ENCODE peak calls at places on chromosome X, in nine cellular contexts. L is small intestine; Z is left ventricle myocardium inferior; P is spleen; D is CD8-positive, alpha-beta T cell; E is H1; Y is cardiac muscle cell; T is GM23248; V is neural progenitor cell. N is an unnamed sample.
A peak's percentile ranks its signal among the peaks of the same experiment; 100 is the strongest.

GRCh38 chrX:154459843-154460242 is 1.8 kb downstream of the PLXNA3 start:
- DNase-seq in L (no peak), Z (no peak), P (no peak), D (no peak), E (no peak), Y (no peak), T (peak; percentile 57), V (no peak), N (no peak)

GRCh38 chrX:153733651-153734240 is 9.1 kb downstream of the ABCD1 start:
- DNase-seq in L (no peak), Z (no peak), P (peak; percentile 60), D (no peak), E (no peak), Y (no peak), T (no peak), V (no peak), N (no peak)

GRCh38 chrX:3286196-3286920 is 60.1 kb downstream of the MXRA5 start:
- DNase-seq in L (no peak), Z (no peak), P (no peak), D (no peak), E (no peak), Y (peak; percentile 76), T (peak; percentile 84), V (no peak), N (peak; percentile 72)

GRCh38 chrX:135697614-135698013 is 15.8 kb upstream of the CT45A1 start:
- DNase-seq in L (no peak), Z (no peak), P (no peak), D (no peak), E (no peak), Y (no peak), T (no peak), V (no peak), N (no peak)

GRCh38 chrX:129145898-129146297 is 377.4 kb downstream of the SMARCA1 start:
- DNase-seq in L (no peak), Z (no peak), P (no peak), D (no peak), E (no peak), Y (no peak), T (no peak), V (no peak), N (no peak)

GRCh38 chrX:16838202-16839066 is 31.7 kb downstream of the RBBP7 start:
- DNase-seq in L (no peak), Z (peak; percentile 19), P (no peak), D (no peak), E (no peak), Y (peak; percentile 83), T (peak; percentile 83), V (peak; percentile 16), N (peak; percentile 48)

GRCh38 chrX:122552291-122552800 is 631.7 kb upstream of the GRIA3 start:
- DNase-seq in L (no peak), Z (no peak), P (no peak), D (no peak), E (no peak), Y (no peak), T (peak; percentile 40), V (no peak), N (peak; percentile 18)

GRCh38 chrX:47706575-47706974 is 47.6 kb upstream of the UXT start:
- DNase-seq in L (no peak), Z (no peak), P (no peak), D (no peak), E (no peak), Y (peak; percentile 66), T (peak; percentile 75), V (no peak), N (peak; percentile 9)

GRCh38 chrX:13373027-13373806 is 53.4 kb upstream of the ATXN3L start:
- DNase-seq in L (no peak), Z (no peak), P (no peak), D (no peak), E (no peak), Y (no peak), T (peak; percentile 36), V (no peak), N (peak; percentile 52)

GRCh38 chrX:44828008-44828605 is 15.7 kb upstream of the DUSP21 start:
- DNase-seq in L (peak; percentile 21), Z (no peak), P (no peak), D (no peak), E (no peak), Y (peak; percentile 60), T (peak; percentile 78), V (no peak), N (peak; percentile 85)

GRCh38 chrX:19566359-19567141 is 51.2 kb upstream of the MAP3K15 start:
- DNase-seq in L (no peak), Z (no peak), P (no peak), D (no peak), E (no peak), Y (peak; percentile 84), T (peak; percentile 36), V (no peak), N (no peak)

GRCh38 chrX:70755850-70756249 is 152.7 kb downstream of the TEX11 start:
- DNase-seq in L (no peak), Z (no peak), P (peak; percentile 73), D (peak; percentile 74), E (peak; percentile 31), Y (no peak), T (no peak), V (peak; percentile 55), N (no peak)

GRCh38 chrX:84956304-84956703 is 47.4 kb upstream of the APOOL start:
- DNase-seq in L (no peak), Z (no peak), P (no peak), D (no peak), E (no peak), Y (no peak), T (peak; percentile 1), V (no peak), N (no peak)

GRCh38 chrX:73944582-73944947 is 359.4 kb upstream of the ZCCHC13 start:
- DNase-seq in L (no peak), Z (no peak), P (no peak), D (no peak), E (no peak), Y (peak; percentile 12), T (peak; percentile 40), V (peak; percentile 20), N (no peak)

GRCh38 chrX:126027229-126027628 is 138.9 kb downstream of the DCAF12L2 start:
- DNase-seq in L (no peak), Z (no peak), P (no peak), D (no peak), E (no peak), Y (no peak), T (no peak), V (no peak), N (no peak)

GRCh38 chrX:101260435-101260834 is 30.7 kb downstream of the TAF7L start:
- DNase-seq in L (peak; percentile 9), Z (no peak), P (no peak), D (no peak), E (no peak), Y (peak; percentile 14), T (peak; percentile 29), V (peak; percentile 8), N (no peak)

GRCh38 chrX:45710081-45710801 is 509.6 kb upstream of the DIPK2B start:
- DNase-seq in L (no peak), Z (no peak), P (no peak), D (no peak), E (no peak), Y (peak; percentile 44), T (peak; percentile 90), V (no peak), N (peak; percentile 99)

GRCh38 chrX:103644125-103644524 is 15.3 kb downstream of the TCEAL1 start:
- DNase-seq in L (no peak), Z (no peak), P (no peak), D (no peak), E (no peak), Y (no peak), T (no peak), V (no peak), N (no peak)

GRCh38 chrX:103635436-103635835 is 6.7 kb downstream of the TCEAL1 start:
- DNase-seq in L (no peak), Z (no peak), P (no peak), D (no peak), E (no peak), Y (no peak), T (peak; percentile 29), V (no peak), N (peak; percentile 57)

GRCh38 chrX:103637604-103638338 is 9.0 kb downstream of the TCEAL1 start:
- DNase-seq in L (no peak), Z (no peak), P (no peak), D (no peak), E (no peak), Y (no peak), T (peak; percentile 32), V (no peak), N (peak; percentile 80)

GRCh38 chrX:103640401-103641155 is 11.8 kb downstream of the TCEAL1 start:
- DNase-seq in L (no peak), Z (no peak), P (no peak), D (no peak), E (no peak), Y (no peak), T (peak; percentile 71), V (no peak), N (peak; percentile 33)
- H3K4me1 ChIP-seq in L (no peaks in the 10 kb centered on the region), Z (no peaks in the 10 kb centered on the region), P (no peaks in the 10 kb centered on the region), D (no peaks in the 10 kb centered on the region), E (no peaks in the 10 kb centered on the region), Y (peaks cover 9% of the 10 kb centered on the region), T (peaks cover 16% of the 10 kb centered on the region), V (peaks cover 15% of the 10 kb centered on the region), N (peaks cover 26% of the 10 kb centered on the region)

DNA sequence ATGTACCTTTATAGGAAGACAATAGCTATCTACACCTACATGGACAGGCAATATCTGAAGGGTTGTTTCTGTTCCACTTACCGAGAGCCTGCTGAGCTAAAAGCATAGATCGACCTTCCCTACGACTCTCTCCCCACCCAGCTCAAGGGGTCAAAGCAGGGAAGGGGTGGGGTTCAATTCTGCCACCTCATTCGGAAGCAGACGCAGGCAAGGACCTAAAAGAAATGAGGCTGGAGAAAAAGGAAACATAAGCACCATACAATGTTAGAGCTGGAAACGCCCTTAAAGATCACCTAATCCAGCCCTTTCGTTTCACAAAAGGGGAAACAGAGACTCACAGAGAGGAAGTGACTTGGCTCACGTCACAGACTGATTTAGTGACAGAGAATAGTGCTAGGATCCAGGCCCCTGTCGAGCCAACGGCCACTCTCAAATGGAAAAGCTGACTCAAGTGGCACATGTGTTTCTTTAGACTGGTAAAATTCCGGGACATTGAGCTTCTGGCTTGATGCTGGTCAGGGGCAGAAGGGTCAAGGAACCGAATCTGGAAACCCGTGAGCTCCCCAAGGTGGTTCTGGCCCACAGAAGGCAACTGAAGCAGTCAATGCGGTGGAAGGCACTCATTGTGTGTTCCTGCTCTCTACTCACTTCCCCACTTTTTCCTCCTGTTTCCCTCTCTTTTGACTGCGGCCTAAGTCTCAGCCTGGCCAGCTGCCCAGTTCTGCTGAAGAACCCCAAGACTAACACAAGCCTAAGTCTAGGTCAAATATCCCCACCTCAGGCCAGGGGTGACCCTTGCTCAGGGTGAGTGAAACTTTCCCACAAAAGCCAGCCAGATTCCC is 7.5 kb downstream of the SEPTIN6 start:
- DNase-seq in L (no peak), Z (no peak), P (no peak), D (no peak), E (no peak), Y (no peak), T (peak; percentile 60), V (no peak), N (no peak)
- H3K4me1 ChIP-seq in L (no peaks in the 10 kb centered on the region), Z (peaks cover 24% of the 10 kb centered on the region), P (peaks cover 63% of the 10 kb centered on the region), D (peaks cover 74% of the 10 kb centered on the region), E (no peaks in the 10 kb centered on the region), Y (peaks cover 13% of the 10 kb centered on the region), T (peaks cover 35% of the 10 kb centered on the region), V (peaks cover 14% of the 10 kb centered on the region), N (no peaks in the 10 kb centered on the region)

GRCh38 chrX:63657821-63658220 is 127.2 kb downstream of the ARHGEF9 start:
- DNase-seq in L (no peak), Z (peak; percentile 45), P (no peak), D (no peak), E (peak; percentile 0), Y (peak; percentile 86), T (peak; percentile 76), V (no peak), N (peak; percentile 6)
- H3K4me1 ChIP-seq in L (peaks cover 2% of the 10 kb centered on the region), Z (peaks cover 28% of the 10 kb centered on the region), P (no peaks in the 10 kb centered on the region), D (no peaks in the 10 kb centered on the region), E (no peaks in the 10 kb centered on the region), Y (peaks cover 10% of the 10 kb centered on the region), T (peaks cover 34% of the 10 kb centered on the region), V (no peaks in the 10 kb centered on the region), N (no peaks in the 10 kb centered on the region)

GRCh38 chrX:69280956-69281355 is 115.7 kb upstream of the PJA1 start:
- DNase-seq in L (no peak), Z (no peak), P (no peak), D (no peak), E (no peak), Y (no peak), T (no peak), V (no peak), N (no peak)
- H3K4me1 ChIP-seq in L (peaks cover 3% of the 10 kb centered on the region), Z (peaks cover 19% of the 10 kb centered on the region), P (no peaks in the 10 kb centered on the region), D (no peaks in the 10 kb centered on the region), E (peaks cover 3% of the 10 kb centered on the region), Y (peaks cover 24% of the 10 kb centered on the region), T (no peaks in the 10 kb centered on the region), V (peaks cover 27% of the 10 kb centered on the region), N (peaks cover 6% of the 10 kb centered on the region)